ENCODE peak calls at places on chromosomes 6 and 20, in six cellular contexts. C, N, W, M, L and Z are unnamed samples.

GRCh38 chr6:117481278-117481925 is 1.1 kb upstream of the DCBLD1 start:
- DNase-seq in L (peak), N (no peak), W (no peak), C (no peak), M (no peak), Z (peak)

GRCh38 chr20:44495257-44495656 is 19.6 kb downstream of the TTPAL start:
- DNase-seq in M (no peak), W (peak), N (peak), C (no peak), L (no peak), Z (no peak)

GRCh38 chr6:104908031-104908430 is 48.3 kb upstream of the HACE1 start:
- DNase-seq in M (no peak), C (no peak), N (peak), W (peak), L (peak), Z (no peak)

GRCh38 chr6:11833626-11834592 is 55.3 kb upstream of the ADTRP start:
- DNase-seq in W (no peak), M (no peak), N (no peak), C (no peak), L (peak), Z (peak)

GRCh38 chr20:55667024-55667423 is 338.3 kb downstream of the CBLN4 start:
- DNase-seq in L (no peak), C (no peak), N (no peak), M (no peak), W (no peak), Z (no peak)

GRCh38 chr6:36838896-36839818 is at the start of gene CPNE5:
- DNase-seq in L (peak), N (no peak), M (no peak), W (no peak), C (no peak), Z (no peak)

GRCh38 chr6:44667668-44668390 is 280.3 kb downstream of the CDC5L start:
- DNase-seq in W (no peak), M (no peak), N (no peak), L (peak), C (no peak), Z (peak)

GRCh38 chr20:1307571-1307971 is 21.4 kb downstream of the SDCBP2 start:
- DNase-seq in W (no peak), N (no peak), L (no peak), C (no peak), M (no peak), Z (no peak)

GRCh38 chr20:4951299-4951698 is 50.0 kb downstream of the SLC23A2 start:
- DNase-seq in W (peak), N (peak), C (no peak), M (no peak), L (peak), Z (no peak)

GRCh38 chr6:46993846-46994245 is 48.3 kb downstream of the ADGRF1 start:
- DNase-seq in N (peak), W (peak), M (no peak), C (no peak), L (peak), Z (no peak)

GRCh38 chr6:54426995-54427394 is 118.8 kb downstream of the TINAG start:
- DNase-seq in N (no peak), C (no peak), W (no peak), M (no peak), L (no peak), Z (no peak)

GRCh38 chr6:54427396-54427910 is 119.2 kb downstream of the TINAG start:
- DNase-seq in W (no peak), L (no peak), N (peak), M (no peak), C (no peak), Z (no peak)

GRCh38 chr6:54431466-54431865 is 123.2 kb downstream of the TINAG start:
- DNase-seq in C (no peak), N (peak), M (no peak), W (no peak), L (no peak), Z (no peak)

GRCh38 chr6:54428437-54428836 is 120.2 kb downstream of the TINAG start:
- DNase-seq in C (no peak), W (no peak), L (no peak), M (no peak), N (no peak), Z (no peak)
- H2BK15ac ChIP-seq in C (no peak), W (no peak), L (no peak), M (no peak), N (no peak), Z (no peak)

DNA sequence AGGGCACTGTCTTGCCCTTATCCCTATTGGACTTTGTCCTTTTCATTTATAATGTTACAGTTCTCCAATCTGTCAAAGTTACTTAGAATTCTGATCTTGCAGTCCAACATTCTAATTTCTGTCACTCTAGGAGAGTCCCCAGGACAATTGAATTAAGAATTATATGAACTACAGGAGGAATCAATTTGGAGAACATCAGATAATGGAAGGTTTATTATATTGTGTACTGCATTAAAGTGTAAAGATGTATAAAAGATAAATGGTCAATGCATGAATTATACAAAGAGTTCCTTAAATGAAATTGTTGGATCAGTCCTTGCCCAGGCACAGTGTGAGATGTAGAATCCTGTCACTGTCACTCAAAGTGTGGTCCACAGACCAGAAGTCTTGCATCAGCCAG is 145.4 kb downstream of the BTBD3 start:
- DNase-seq in L (no peak), M (no peak), C (no peak), N (no peak), W (no peak), Z (no peak)
- H2BK15ac ChIP-seq in L (no peak), M (no peak), C (no peak), N (no peak), W (no peak), Z (no peak)

GRCh38 chr6:101921829-101922450 is 528.4 kb downstream of the GRIK2 start:
- DNase-seq in C (no peak), W (no peak), L (no peak), N (no peak), M (no peak), Z (no peak)

DNA sequence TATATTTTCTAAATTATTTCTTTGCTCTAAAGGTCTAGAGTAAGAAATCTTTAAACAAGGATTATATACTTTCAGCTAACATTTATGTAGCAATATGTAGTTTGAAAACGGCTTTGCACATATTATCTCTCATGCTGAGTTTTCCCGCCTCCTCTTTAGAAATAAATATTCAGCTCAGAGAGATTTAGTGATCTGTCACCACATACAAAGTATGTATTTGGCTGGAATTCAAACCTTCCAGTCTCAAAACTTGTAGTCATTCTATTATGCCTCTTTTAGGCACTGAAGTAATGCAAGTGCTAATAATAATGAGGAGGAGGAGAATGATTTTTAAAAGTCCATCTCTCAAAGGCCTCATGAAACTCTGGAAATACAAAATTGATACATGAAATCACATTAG is 525.0 kb downstream of the GRIK2 start:
- DNase-seq in N (no peak), L (no peak), C (no peak), W (no peak), M (no peak), Z (no peak)
- H2BK15ac ChIP-seq in N (no peak), L (no peak), C (no peak), W (no peak), M (no peak), Z (no peak)

GRCh38 chr6:3249821-3250220 is 8.9 kb upstream of the PSMG4 start:
- DNase-seq in L (no peak), M (no peak), C (no peak), N (no peak), W (no peak), Z (no peak)
- H2BK15ac ChIP-seq in L (no peak), M (no peak), C (no peak), N (peak), W (no peak), Z (no peak)

DNA sequence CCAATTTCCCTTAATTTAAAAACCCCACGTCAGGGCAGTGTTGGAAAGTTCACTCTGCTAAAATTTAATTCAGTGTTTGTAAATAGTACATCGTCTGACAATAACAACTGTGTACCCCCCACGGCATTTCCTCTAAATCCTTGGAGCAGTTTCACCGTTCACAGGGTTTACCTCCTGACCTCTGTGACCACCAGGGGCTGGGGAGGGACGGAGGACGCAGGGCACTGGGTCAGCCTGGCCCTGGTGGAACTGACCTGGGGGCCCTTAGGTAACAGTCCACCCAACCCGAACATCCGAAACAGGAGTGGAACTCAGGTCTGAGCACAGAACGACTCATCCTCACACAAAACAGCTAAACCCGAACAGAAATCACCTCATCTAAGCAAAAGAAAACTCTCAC is 2.1 kb downstream of the ZBTB46 start:
- DNase-seq in L (no peak), N (no peak), C (no peak), W (no peak), M (no peak), Z (no peak)
- H2BK15ac ChIP-seq in L (no peak), N (no peak), C (no peak), W (no peak), M (no peak), Z (no peak)

GRCh38 chr6:31581511-31582229 is 554 bp downstream of the LTB start:
- DNase-seq in C (no peak), N (no peak), W (no peak), L (no peak), M (peak), Z (no peak)

GRCh38 chr6:31579546-31580445 is 2.4 kb downstream of the LTB start:
- DNase-seq in C (no peak), N (no peak), M (no peak), W (no peak), L (no peak), Z (no peak)

GRCh38 chr6:31580446-31580755 is 1.8 kb downstream of the LTB start:
- DNase-seq in M (peak), W (no peak), N (no peak), L (no peak), C (no peak), Z (no peak)

GRCh38 chr6:31582230-31582601 is at the start of gene LTB:
- DNase-seq in M (no peak), N (no peak), C (no peak), L (no peak), W (no peak), Z (no peak)

GRCh38 chr6:31580807-31581437 is 1.3 kb downstream of the LTB start:
- DNase-seq in M (peak), W (peak), C (peak), N (peak), L (peak), Z (peak)
- H2BK15ac ChIP-seq in M (peak), W (peak), C (peak), N (no peak), L (no peak), Z (no peak)

DNA sequence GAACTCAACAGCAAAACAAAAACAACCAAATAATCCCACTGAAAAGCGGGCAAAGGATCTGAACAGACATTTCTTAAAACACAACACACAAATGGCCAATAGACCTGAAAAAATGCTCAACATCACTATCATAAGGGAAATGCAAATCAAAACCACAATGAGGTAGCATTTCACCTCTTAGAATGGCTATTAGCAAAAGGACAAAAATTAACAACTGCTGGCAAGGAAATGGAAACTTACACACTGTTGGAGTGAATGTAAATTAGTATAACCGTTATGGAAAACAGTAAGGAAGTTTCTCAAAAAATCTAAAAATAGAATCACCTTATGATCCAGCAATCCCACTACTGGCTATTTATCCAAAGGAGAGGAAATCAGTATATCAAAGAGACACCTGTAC is 20.9 kb downstream of the FAM8A1 start:
- DNase-seq in M (no peak), N (no peak), L (no peak), C (no peak), W (no peak), Z (no peak)
- H2BK15ac ChIP-seq in M (no peak), N (no peak), L (no peak), C (no peak), W (no peak), Z (no peak)

GRCh38 chr6:87742106-87742505 is 40.1 kb upstream of the AKIRIN2 start:
- DNase-seq in L (no peak), N (no peak), W (peak), C (no peak), M (no peak), Z (no peak)

GRCh38 chr6:87743454-87743853 is 41.4 kb upstream of the AKIRIN2 start:
- DNase-seq in N (no peak), M (no peak), C (no peak), L (no peak), W (no peak), Z (no peak)

GRCh38 chr6:87753131-87753685 is 51.2 kb upstream of the AKIRIN2 start:
- DNase-seq in L (no peak), C (no peak), W (no peak), M (no peak), N (no peak), Z (no peak)

GRCh38 chr6:87745966-87746721 is 44.1 kb upstream of the AKIRIN2 start:
- DNase-seq in L (no peak), N (no peak), W (no peak), C (no peak), M (no peak), Z (no peak)

GRCh38 chr6:87747646-87748045 is 45.6 kb upstream of the AKIRIN2 start:
- DNase-seq in L (no peak), W (no peak), N (no peak), M (no peak), C (no peak), Z (no peak)
- H2BK15ac ChIP-seq in L (no peak), W (no peak), N (no peak), M (no peak), C (no peak), Z (no peak)